ENCODE peak calls at places on chromosomes 2 and 18, in six cellular contexts. One of them, this sample, is unnamed.

GRCh38 chr2:19812166-19812565 is 89.6 kb downstream of the TTC32 start:
- DNase-seq in fibroblast of gingiva: no peak
- DNase-seq in NCI-H1930: no peak
- DNase-seq in GM12865: no peak
- DNase-seq in PC-9: no peak
- DNase-seq in KBM-7: no peak
- DNase-seq in this sample: no peak

GRCh38 chr2:84495539-84496146 is 20.7 kb upstream of the DNAH6 start:
- DNase-seq in fibroblast of gingiva: peak
- DNase-seq in NCI-H1930: no peak
- DNase-seq in GM12865: peak
- DNase-seq in PC-9: no peak
- DNase-seq in KBM-7: peak
- DNase-seq in this sample: peak

GRCh38 chr2:242020196-242021004 is 150.9 kb downstream of the RTP5 start:
- DNase-seq in fibroblast of gingiva: no peak
- DNase-seq in NCI-H1930: no peak
- DNase-seq in GM12865: no peak
- DNase-seq in PC-9: peak
- DNase-seq in KBM-7: peak
- DNase-seq in this sample: peak

GRCh38 chr2:29349316-29350030 is 234.3 kb downstream of the CLIP4 start:
- DNase-seq in fibroblast of gingiva: no peak
- DNase-seq in NCI-H1930: no peak
- DNase-seq in GM12865: no peak
- DNase-seq in PC-9: no peak
- DNase-seq in KBM-7: no peak
- DNase-seq in this sample: no peak

GRCh38 chr2:12715878-12716249 is 872 bp upstream of the TRIB2 start:
- DNase-seq in fibroblast of gingiva: peak
- DNase-seq in NCI-H1930: peak
- DNase-seq in GM12865: peak
- DNase-seq in PC-9: peak
- DNase-seq in KBM-7: no peak
- DNase-seq in this sample: peak

GRCh38 chr2:120205901-120206581 is 17.2 kb downstream of the TMEM185B start:
- DNase-seq in fibroblast of gingiva: no peak
- DNase-seq in NCI-H1930: no peak
- DNase-seq in GM12865: peak
- DNase-seq in PC-9: no peak
- DNase-seq in KBM-7: peak
- DNase-seq in this sample: peak

GRCh38 chr2:126673215-126673614 is 17.3 kb downstream of the GYPC start:
- DNase-seq in fibroblast of gingiva: no peak
- DNase-seq in NCI-H1930: no peak
- DNase-seq in GM12865: no peak
- DNase-seq in PC-9: no peak
- DNase-seq in KBM-7: no peak
- DNase-seq in this sample: no peak

GRCh38 chr18:43847164-43848091 is 570.1 kb upstream of the SYT4 start:
- DNase-seq in fibroblast of gingiva: peak
- DNase-seq in NCI-H1930: no peak
- DNase-seq in GM12865: no peak
- DNase-seq in PC-9: no peak
- DNase-seq in KBM-7: no peak
- DNase-seq in this sample: no peak

GRCh38 chr2:9782197-9782719 is 61.0 kb upstream of the TAF1B start:
- DNase-seq in fibroblast of gingiva: no peak
- DNase-seq in NCI-H1930: no peak
- DNase-seq in GM12865: peak
- DNase-seq in PC-9: peak
- DNase-seq in KBM-7: no peak
- DNase-seq in this sample: no peak

GRCh38 chr2:105437708-105438103 is 38.9 kb upstream of the FHL2 start:
- DNase-seq in fibroblast of gingiva: peak
- DNase-seq in NCI-H1930: no peak
- DNase-seq in GM12865: no peak
- DNase-seq in PC-9: no peak
- DNase-seq in KBM-7: no peak
- DNase-seq in this sample: no peak

GRCh38 chr2:69619725-69620124 is 23.8 kb downstream of the AAK1 start:
- DNase-seq in fibroblast of gingiva: no peak
- DNase-seq in NCI-H1930: no peak
- DNase-seq in GM12865: peak
- DNase-seq in PC-9: no peak
- DNase-seq in KBM-7: peak
- DNase-seq in this sample: no peak

GRCh38 chr2:5660591-5660990 is 31.6 kb upstream of the SOX11 start:
- DNase-seq in fibroblast of gingiva: no peak
- DNase-seq in NCI-H1930: no peak
- DNase-seq in GM12865: no peak
- DNase-seq in PC-9: no peak
- DNase-seq in KBM-7: no peak
- DNase-seq in this sample: no peak

GRCh38 chr2:199764273-199764800 is 86.7 kb downstream of the FTCDNL1 start:
- DNase-seq in fibroblast of gingiva: no peak
- DNase-seq in NCI-H1930: no peak
- DNase-seq in GM12865: no peak
- DNase-seq in PC-9: no peak
- DNase-seq in KBM-7: no peak
- DNase-seq in this sample: no peak

GRCh38 chr2:98158305-98158704 is 71.3 kb downstream of the VWA3B start:
- DNase-seq in fibroblast of gingiva: no peak
- DNase-seq in NCI-H1930: no peak
- DNase-seq in GM12865: no peak
- DNase-seq in PC-9: no peak
- DNase-seq in KBM-7: no peak
- DNase-seq in this sample: no peak

This sample was measured in Karpas-422.